ENCODE peak calls at places on chromosome 12, in five cellular contexts. L is amniotic stem cell; H is NCI-H1105 treated with DMSO at 0.1 percent for 48 hours; I is stimulated activated CD4-positive, alpha-beta T cell treated with anti-CD3 and anti-CD28 coated beads, Interleukin-12 subunit alpha, Interleukin-12 subunit beta, amount 100 ng/mL, for 4 hours; Z is astrocyte of the hippocampus. V is an unnamed sample.

GRCh38 chr12:26555139-26555538 is 277.9 kb downstream of the ITPR2 start:
- DNase-seq in H (no peak), L (no peak), I (no peak), Z (peak), V (no peak)

GRCh38 chr12:109606261-109607028 is 32.9 kb downstream of the MVK start:
- DNase-seq in I (no peak), H (no peak), L (no peak), Z (peak), V (peak)

GRCh38 chr12:49907352-49907751 is 3.7 kb upstream of the FAIM2 start:
- DNase-seq in Z (no peak), H (no peak), L (no peak), I (no peak), V (no peak)

GRCh38 chr12:26135010-26135420 is 10.2 kb upstream of the BHLHE41 start:
- DNase-seq in L (no peak), H (peak), I (no peak), Z (peak), V (no peak)

GRCh38 chr12:45268672-45269406 is 52.9 kb downstream of the ANO6 start:
- DNase-seq in H (peak), L (peak), I (no peak), Z (peak), V (peak)

GRCh38 chr12:31732926-31733548 is 4.2 kb upstream of the AMN1 start:
- DNase-seq in I (no peak), L (peak), Z (peak), H (no peak), V (no peak)

GRCh38 chr12:92272301-92272964 is 126.8 kb upstream of the BTG1 start:
- DNase-seq in L (no peak), I (no peak), H (no peak), Z (no peak), V (peak)

GRCh38 chr12:46915082-46915481 is 89.3 kb upstream of the SLC38A4 start:
- DNase-seq in L (peak), Z (peak), H (no peak), I (no peak), V (no peak)

GRCh38 chr12:116662612-116663144 is 75.2 kb downstream of the SPRING1 start:
- DNase-seq in L (no peak), H (peak), Z (peak), I (no peak), V (peak)

GRCh38 chr12:79487386-79488110 is 203.2 kb downstream of the PAWR start:
- DNase-seq in H (no peak), I (no peak), L (no peak), Z (no peak), V (no peak)

GRCh38 chr12:26471560-26471959 is 276.2 kb downstream of the SSPN start:
- DNase-seq in I (no peak), Z (peak), L (peak), H (no peak), V (no peak)

GRCh38 chr12:28899951-28900350 is 249.1 kb upstream of the FAR2 start:
- DNase-seq in I (no peak), L (peak), Z (peak), H (no peak), V (no peak)

GRCh38 chr12:70283232-70283631 is 40.0 kb downstream of the CNOT2 start:
- DNase-seq in H (no peak), Z (no peak), L (no peak), I (no peak), V (no peak)

GRCh38 chr12:122862872-122863701 is 27.8 kb downstream of the HIP1R start:
- DNase-seq in L (no peak), I (no peak), Z (no peak), H (peak), V (no peak)

GRCh38 chr12:32134144-32134888 is 27.7 kb downstream of the BICD1 start:
- DNase-seq in L (no peak), Z (peak), I (peak), H (no peak), V (no peak)

GRCh38 chr12:32470936-32471335 is 71.6 kb downstream of the FGD4 start:
- DNase-seq in Z (no peak), I (no peak), L (no peak), H (no peak), V (no peak)

GRCh38 chr12:33834672-33835071 is 187.6 kb upstream of the ALG10 start:
- DNase-seq in Z (no peak), H (no peak), L (no peak), I (no peak), V (no peak)

GRCh38 chr12:212799-213526 is 994 bp downstream of the SLC6A12 start:
- DNase-seq in Z (no peak), H (no peak), L (no peak), I (no peak), V (no peak)

GRCh38 chr12:76264617-76265016 is 83.6 kb downstream of the BBS10 start:
- DNase-seq in H (no peak), L (no peak), I (no peak), Z (no peak), V (no peak)

GRCh38 chr12:103546959-103547358 is 40.1 kb upstream of the STAB2 start:
- DNase-seq in H (no peak), L (no peak), Z (no peak), I (no peak), V (no peak)

GRCh38 chr12:94092516-94093241 is 55.7 kb upstream of the PLXNC1 start:
- DNase-seq in H (no peak), I (no peak), L (no peak), Z (peak), V (no peak)

GRCh38 chr12:113136128-113136989 is 798 bp upstream of the RASAL1 start:
- DNase-seq in Z (no peak), H (no peak), L (no peak), I (peak), V (no peak)

GRCh38 chr12:108008163-108008562 is 120.9 kb upstream of the WSCD2 start:
- DNase-seq in Z (no peak), H (no peak), L (no peak), I (no peak), V (no peak)

GRCh38 chr12:26642361-26642760 is 190.6 kb downstream of the ITPR2 start:
- DNase-seq in Z (no peak), L (no peak), I (no peak), H (no peak), V (no peak)

GRCh38 chr12:113134521-113134951 is 1.0 kb downstream of the RASAL1 start:
- DNase-seq in H (peak), L (no peak), Z (no peak), I (no peak), V (no peak)

GRCh38 chr12:17060260-17060659 is 454.3 kb upstream of the LMO3 start:
- DNase-seq in I (no peak), Z (no peak), L (no peak), H (no peak), V (no peak)

V was measured in NCI-H2227 treated with DMSO at 0.1 percent for 48 hours.